ENCODE peak calls at places on chromosome 17, in four cellular contexts. A, N, K and Y are unnamed samples. For H3K9me3 and H3K36me3, the result is how much of the 10 kb centered on the place peaks cover.

GRCh38 chr17:41524261-41524660 is 3.8 kb downstream of the KRT19 start:
- DNase-seq in A (no peak), K (no peak), N (no peak), Y (no peak)

GRCh38 chr17:75319818-75320691 is 30.8 kb upstream of the SLC25A19 start:
- DNase-seq in N (no peak), A (no peak), K (no peak), Y (no peak)

GRCh38 chr17:50908860-50909764 is 43.0 kb upstream of the TOB1 start:
- DNase-seq in K (no peak), A (no peak), N (peak), Y (no peak)

GRCh38 chr17:65785109-65785508 is 223.7 kb upstream of the AXIN2 start:
- DNase-seq in A (no peak), K (no peak), N (no peak), Y (no peak)

GRCh38 chr17:81553616-81554181 is 1.5 kb upstream of the FAAP100 start:
- DNase-seq in A (peak), K (no peak), N (no peak), Y (peak)

GRCh38 chr17:46181940-46182339 is 11.3 kb downstream of the KANSL1 start:
- DNase-seq in N (no peak), K (no peak), A (no peak), Y (no peak)

GRCh38 chr17:58533616-58534188 is 19.3 kb upstream of the MTMR4 start:
- DNase-seq in N (no peak), A (no peak), K (no peak), Y (no peak)

GRCh38 chr17:39073353-39073752 is 78.1 kb downstream of the PLXDC1 start:
- DNase-seq in N (no peak), A (no peak), K (no peak), Y (no peak)

GRCh38 chr17:45144199-45145034 is 3.9 kb upstream of the HEXIM1 start:
- DNase-seq in K (no peak), N (peak), A (peak), Y (no peak)

GRCh38 chr17:77186141-77186604 is 45.4 kb downstream of the SEC14L1 start:
- DNase-seq in N (peak), K (no peak), A (no peak), Y (no peak)

GRCh38 chr17:19574956-19575355 is 41.3 kb downstream of the SLC47A1 start:
- DNase-seq in N (no peak), A (no peak), K (no peak), Y (no peak)

GRCh38 chr17:9239821-9240658 is 218.7 kb downstream of the NTN1 start:
- DNase-seq in A (peak), N (peak), K (no peak), Y (peak)

GRCh38 chr17:76122411-76123126 is 18.5 kb downstream of the FOXJ1 start:
- DNase-seq in N (no peak), A (peak), K (no peak), Y (no peak)

GRCh38 chr17:50944054-50944901 is 78.1 kb upstream of the TOB1 start:
- DNase-seq in A (peak), N (peak), K (peak), Y (no peak)

GRCh38 chr17:19381741-19382444 is 3.6 kb downstream of the MAPK7 start:
- DNase-seq in A (no peak), N (no peak), K (no peak), Y (no peak)

GRCh38 chr17:3558603-3559269 is 1.1 kb upstream of the TRPV3 start:
- DNase-seq in A (no peak), N (no peak), K (peak), Y (no peak)

GRCh38 chr17:75411328-75412067 is 6.0 kb upstream of the GRB2 start:
- DNase-seq in A (no peak), K (no peak), N (no peak), Y (no peak)

GRCh38 chr17:2703181-2703580 is 8.4 kb downstream of the CLUH start:
- DNase-seq in N (no peak), K (no peak), A (no peak), Y (no peak)

GRCh38 chr17:2090804-2091534 is 36.1 kb downstream of the HIC1 start:
- DNase-seq in N (peak), K (no peak), A (no peak), Y (peak)

GRCh38 chr17:75238684-75239191 is 22.7 kb downstream of the GGA3 start:
- DNase-seq in N (peak), A (peak), K (peak), Y (peak)

GRCh38 chr17:50096092-50096491 is 941 bp downstream of the PDK2 start:
- DNase-seq in A (no peak), N (no peak), K (no peak), Y (no peak)

GRCh38 chr17:57871863-57872262 is 22.0 kb upstream of the MRPS23 start:
- DNase-seq in N (no peak), A (no peak), K (no peak), Y (no peak)

GRCh38 chr17:20300399-20301037 is 166.8 kb downstream of the LGALS9B start:
- DNase-seq in K (no peak), A (no peak), N (no peak), Y (peak)

GRCh38 chr17:77838748-77839147 is 119.8 kb upstream of the TNRC6C start:
- DNase-seq in K (no peak), A (no peak), N (no peak), Y (no peak)

GRCh38 chr17:78133971-78134898 is 3.7 kb downstream of the TMC8 start:
- DNase-seq in N (no peak), A (peak), K (peak), Y (peak)

GRCh38 chr17:67576471-67576870 is 141.3 kb upstream of the NOL11 start:
- DNase-seq in K (no peak), N (no peak), A (no peak), Y (no peak)

GRCh38 chr17:80970762-80971703 is 20.6 kb upstream of the CHMP6 start:
- DNase-seq in K (no peak), A (no peak), N (no peak), Y (no peak)

GRCh38 chr17:330993-331701 is 21.5 kb downstream of the RPH3AL start:
- DNase-seq in N (peak), K (no peak), A (no peak), Y (no peak)

GRCh38 chr17:78124836-78125137 is 3.8 kb downstream of the TMC6 start:
- DNase-seq in K (no peak), A (no peak), N (no peak), Y (no peak)

GRCh38 chr17:61408151-61409041 is 8.8 kb downstream of the TBX2 start:
- DNase-seq in A (no peak), N (no peak), K (no peak), Y (no peak)

GRCh38 chr17:70691150-70691549 is 521.8 kb downstream of the KCNJ2 start:
- DNase-seq in A (no peak), N (no peak), K (no peak), Y (no peak)
- H3K4me3 ChIP-seq in A (no peak), N (no peak), K (no peak), Y (no peak)

DNA sequence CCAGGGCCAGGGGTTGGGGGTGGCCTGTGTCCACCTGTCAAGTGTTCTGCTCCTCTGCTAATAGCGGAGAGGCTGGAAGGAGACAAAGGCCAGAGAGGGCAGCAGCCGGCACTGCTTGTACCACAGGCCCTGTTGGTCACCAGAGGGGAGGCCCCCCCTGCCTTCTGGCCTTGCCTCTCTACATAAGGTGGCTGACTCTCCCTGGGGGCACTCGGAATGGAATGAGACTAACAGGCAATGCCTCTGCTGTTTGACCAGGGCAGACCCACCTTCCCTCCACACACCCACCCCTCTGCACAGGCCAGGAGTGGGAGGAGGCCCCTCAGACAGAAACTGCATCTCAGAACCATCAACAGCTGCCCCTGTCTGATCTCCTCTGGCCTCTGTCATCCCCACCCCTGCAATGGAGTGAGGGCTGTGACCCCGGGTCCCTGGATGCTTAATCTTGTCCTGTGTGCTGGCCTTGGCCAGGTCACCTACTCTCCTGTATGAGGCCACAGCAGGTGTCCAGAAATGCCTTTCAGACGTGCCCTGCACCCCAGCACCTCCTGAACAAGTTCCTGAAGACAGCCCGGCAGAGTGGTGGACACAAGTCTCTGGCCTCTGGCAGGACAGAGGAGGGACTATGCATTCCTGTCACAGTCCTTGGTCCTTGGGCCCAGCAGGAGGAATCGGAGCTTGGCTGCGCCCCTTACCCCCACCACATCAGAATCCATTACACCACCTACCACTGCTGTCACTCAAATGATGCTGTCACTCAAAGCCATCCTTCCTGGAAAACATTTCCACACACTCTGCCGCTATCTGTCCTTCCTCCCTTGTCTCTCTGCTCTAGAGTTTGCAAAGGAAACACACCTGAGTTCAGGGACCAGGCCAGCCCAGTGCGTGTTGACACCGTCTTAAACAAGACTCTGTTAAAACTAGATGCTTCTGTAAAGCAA is 107.5 kb upstream of the ZNF750 start:
- DNase-seq in N (no peak), A (no peak), K (no peak), Y (no peak)
- H3K9me3 ChIP-seq in N (under half), A (under half), K (under half), Y (half or more)

GRCh38 chr17:40417258-40417608 is 463 bp downstream of the TOP2A start:
- DNase-seq in K (peak), N (no peak), A (peak), Y (peak)
- H3K36me3 ChIP-seq in K (under half), N (under half), A (under half), Y (under half)

GRCh38 chr17:73415782-73416181 is 104.0 kb upstream of the CDC42EP4 start:
- DNase-seq in A (no peak), K (no peak), N (no peak), Y (no peak)
- H3K4me3 ChIP-seq in A (no peak), K (no peak), N (no peak), Y (no peak)

DNA sequence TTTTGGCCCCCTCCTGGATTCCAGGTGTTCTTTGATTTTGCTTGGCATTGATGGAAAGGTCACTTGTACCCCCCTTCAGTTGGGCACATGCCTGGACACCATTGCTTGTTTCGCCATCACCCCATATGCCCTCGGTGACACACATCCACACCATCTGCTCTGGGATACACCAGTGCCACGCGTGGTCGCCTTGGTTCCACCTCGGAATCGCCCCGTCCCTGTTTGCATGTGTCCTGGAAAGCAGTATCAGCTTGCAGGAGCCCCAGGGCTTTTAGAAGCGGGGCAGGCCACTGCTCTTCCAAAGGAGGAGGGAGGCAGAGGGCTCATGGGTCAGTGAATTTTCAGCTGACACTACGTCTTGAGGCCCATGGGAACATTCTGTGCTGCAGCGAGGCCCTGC is 607.9 kb downstream of the KCNJ18 start:
- DNase-seq in K (no peak), A (no peak), N (no peak), Y (no peak)
- H3K9me3 ChIP-seq in K (under half), A (under half), N (under half), Y (under half)

DNA sequence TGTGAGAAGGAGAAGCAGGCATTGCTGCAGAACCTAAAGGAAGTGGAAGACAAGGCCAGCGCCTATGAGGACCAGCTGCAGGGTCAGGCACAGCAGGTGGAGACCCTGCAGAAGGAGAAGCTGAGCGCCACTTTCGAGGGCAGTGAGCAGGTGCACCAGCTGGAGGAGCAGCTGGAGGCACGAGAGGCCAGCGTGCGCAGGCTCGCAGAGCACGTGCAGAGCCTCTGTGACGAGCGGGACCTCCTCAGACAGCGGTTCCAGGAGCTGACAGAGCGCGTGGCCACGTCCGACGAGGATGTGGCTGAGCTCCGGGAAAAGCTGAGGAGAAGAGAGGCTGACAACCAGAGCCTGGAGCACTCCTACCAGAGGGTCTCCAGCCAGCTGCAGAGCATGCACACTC is 41.5 kb downstream of the PLD6 start:
- DNase-seq in A (no peak), N (no peak), K (no peak), Y (no peak)
- H3K36me3 ChIP-seq in A (under half), N (under half), K (under half), Y (under half)

DNA sequence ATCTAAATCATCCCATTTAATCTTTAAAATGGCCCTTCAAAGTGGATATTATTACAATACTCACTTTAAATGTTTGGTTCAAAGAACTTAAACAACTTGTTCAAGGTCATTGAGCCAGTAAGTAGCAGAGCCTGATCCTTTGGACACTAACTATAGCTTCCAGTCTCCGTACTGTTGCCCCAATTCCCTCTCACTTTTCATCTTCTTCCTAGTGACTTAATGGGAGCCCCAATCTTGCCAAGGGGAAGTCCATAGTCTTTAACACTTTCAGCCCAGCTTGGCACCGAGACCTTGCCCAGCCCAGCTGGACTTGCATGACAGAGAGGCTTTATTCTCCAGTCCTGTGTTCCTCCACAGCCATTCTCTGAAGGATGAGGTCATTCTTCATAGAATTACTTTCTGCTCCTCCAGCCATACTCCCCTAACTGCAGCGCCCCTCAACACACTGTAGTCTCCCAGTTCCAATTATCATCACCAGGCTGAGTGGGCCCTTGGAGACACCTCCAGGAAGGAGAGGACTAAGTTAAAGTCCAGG is 49.2 kb upstream of the NLK start:
- DNase-seq in A (no peak), N (no peak), K (no peak), Y (peak)
- H3K4me3 ChIP-seq in A (no peak), N (no peak), K (no peak), Y (no peak)

GRCh38 chr17:7223375-7223774 is 3.6 kb downstream of the ACADVL start:
- DNase-seq in K (no peak), A (no peak), N (no peak), Y (no peak)

GRCh38 chr17:7224110-7224509 is 4.4 kb downstream of the ACADVL start:
- DNase-seq in N (no peak), K (no peak), A (no peak), Y (no peak)

GRCh38 chr17:7222093-7222971 is 2.6 kb downstream of the ACADVL start:
- DNase-seq in K (no peak), N (no peak), A (no peak), Y (no peak)

GRCh38 chr17:7221281-7222092 is 1.7 kb downstream of the ACADVL start:
- DNase-seq in A (no peak), K (no peak), N (no peak), Y (no peak)

DNA sequence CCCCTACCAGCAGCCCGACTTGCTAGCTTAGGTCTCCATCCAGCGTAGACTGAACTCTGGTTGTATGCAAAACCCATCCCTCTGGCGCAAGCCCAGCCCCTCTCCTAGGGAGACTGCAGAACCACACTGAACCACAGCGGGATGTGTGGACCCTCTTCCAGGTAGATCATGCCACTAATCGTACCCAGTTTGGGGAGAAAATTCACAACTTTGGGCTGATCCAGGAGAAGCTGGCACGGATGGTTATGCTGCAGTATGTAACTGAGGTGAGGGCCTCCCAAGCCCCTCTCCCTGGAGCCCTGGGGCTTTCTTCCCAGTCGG is 3.2 kb downstream of the ACADVL start:
- DNase-seq in N (no peak), A (no peak), K (no peak), Y (no peak)
- H3K9me3 ChIP-seq in N (under half), A (under half), K (under half), Y (under half)

DNA sequence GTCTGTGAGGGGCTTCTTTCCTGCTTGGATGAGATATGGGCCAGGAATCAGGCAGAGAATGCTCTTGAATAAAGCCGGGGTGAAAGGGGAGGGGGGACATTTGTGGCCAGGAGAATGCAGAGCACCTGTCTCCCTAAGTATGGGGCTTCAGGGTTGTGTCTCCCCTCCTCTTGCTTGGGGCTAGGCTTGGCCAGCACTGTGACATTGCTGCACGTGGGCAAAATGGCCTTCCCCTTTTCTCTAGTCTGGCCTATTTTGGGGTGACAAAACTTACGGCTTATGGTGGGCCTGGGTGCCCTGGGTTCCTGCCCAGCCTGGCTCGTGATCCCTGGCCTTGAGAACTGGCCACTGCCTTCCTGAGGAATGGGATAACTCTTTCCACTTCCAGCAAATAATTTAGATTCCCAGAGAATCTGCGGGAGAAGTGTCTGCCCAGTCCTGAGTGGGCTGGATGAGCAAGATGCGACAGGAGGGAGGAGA is 5.6 kb downstream of the NFE2L1 start:
- DNase-seq in K (no peak), N (no peak), A (no peak), Y (no peak)
- H3K36me3 ChIP-seq in K (under half), N (under half), A (half or more), Y (half or more)